ENCODE peak calls at places on chromosomes 16 and 17, in four cellular contexts. D is astrocyte, M is fibroblast of pulmonary artery, W is A549. B is an unnamed sample.
A peak's percentile ranks its signal among the peaks of the same experiment; 100 is the strongest.

GRCh38 chr16:9155876-9156275 is 64.4 kb downstream of the HAPSTR1 start:
- DNase-seq in D (no peak), M (no peak), W (no peak), B (no peak)

GRCh38 chr16:86545481-86545880 is 9.6 kb downstream of the MTHFSD start:
- DNase-seq in D (no peak), M (no peak), W (no peak), B (no peak)

GRCh38 chr16:57807252-57807967 is 5.1 kb upstream of the KIFC3 start:
- DNase-seq in D (no peak), M (no peak), W (peak; percentile 68), B (no peak)

GRCh38 chr16:17497648-17498047 is 26.9 kb upstream of the XYLT1 start:
- DNase-seq in D (peak; percentile 91), M (no peak), W (no peak), B (no peak)

GRCh38 chr17:81173761-81174160 is 7.7 kb upstream of the AATK start:
- DNase-seq in D (no peak), M (no peak), W (no peak), B (no peak)

GRCh38 chr16:84228321-84228838 is 11.4 kb downstream of the KCNG4 start:
- DNase-seq in D (peak; percentile 83), M (peak; percentile 91), W (peak; percentile 93), B (no peak)

GRCh38 chr16:23699100-23699499 is 13.9 kb downstream of the ERN2 start:
- DNase-seq in D (no peak), M (no peak), W (no peak), B (no peak)

GRCh38 chr17:8047769-8048110 is 8.9 kb downstream of the ALOX15B start:
- DNase-seq in D (no peak), M (no peak), W (no peak), B (no peak)

GRCh38 chr17:80880650-80880989 is 111.0 kb upstream of the CHMP6 start:
- DNase-seq in D (no peak), M (no peak), W (no peak), B (no peak)

GRCh38 chr17:82400830-82401229 is 17.3 kb upstream of the HEXD start:
- DNase-seq in D (no peak), M (no peak), W (no peak), B (no peak)

GRCh38 chr16:35690413-35690812 is 2231.0 kb downstream of the TP53TG3F start:
- DNase-seq in D (no peak), M (no peak), W (no peak), B (no peak)

GRCh38 chr17:79887451-79887991 is 48.3 kb upstream of the CBX4 start:
- DNase-seq in D (no peak), M (no peak), W (no peak), B (no peak)

GRCh38 chr16:35908152-35908551 is 2448.7 kb downstream of the TP53TG3F start:
- DNase-seq in D (no peak), M (no peak), W (no peak), B (no peak)

GRCh38 chr16:27801259-27801945 is 251.5 kb downstream of the KATNIP start:
- DNase-seq in D (no peak), M (peak; percentile 21), W (no peak), B (no peak)

GRCh38 chr17:70184770-70185169 is 15.4 kb downstream of the KCNJ2 start:
- DNase-seq in D (peak; percentile 45), M (peak; percentile 17), W (peak; percentile 24), B (no peak)

GRCh38 chr17:64084086-64084939 is 45.6 kb downstream of the ERN1 start:
- DNase-seq in D (peak; percentile 54), M (peak; percentile 58), W (no peak), B (no peak)

GRCh38 chr16:20884240-20884556 is 16.0 kb downstream of the DCUN1D3 start:
- DNase-seq in D (peak; percentile 77), M (peak; percentile 73), W (no peak), B (no peak)

GRCh38 chr17:82315703-82316358 is 1.6 kb downstream of the CD7 start:
- DNase-seq in D (no peak), M (no peak), W (no peak), B (no peak)

GRCh38 chr17:39939031-39939430 is 11.5 kb downstream of the LRRC3C start:
- DNase-seq in D (no peak), M (no peak), W (no peak), B (no peak)

GRCh38 chr17:2689411-2690164 is 22.0 kb downstream of the CLUH start:
- DNase-seq in D (no peak), M (no peak), W (no peak), B (no peak)

GRCh38 chr17:62876664-62877411 is 68.7 kb upstream of the MARCHF10 start:
- DNase-seq in D (peak; percentile 61), M (peak; percentile 64), W (no peak), B (no peak)

GRCh38 chr17:29588561-29589411 is 662 bp downstream of the GIT1 start:
- DNase-seq in D (peak; percentile 11), M (peak; percentile 32), W (peak; percentile 70), B (no peak)

GRCh38 chr16:3578121-3578520 is 918 bp upstream of the NLRC3 start:
- DNase-seq in D (no peak), M (no peak), W (no peak), B (no peak)

GRCh38 chr17:8574687-8575086 is 55.8 kb downstream of the MYH10 start:
- DNase-seq in D (no peak), M (peak; percentile 43), W (no peak), B (no peak)

GRCh38 chr17:72515291-72516065 is 394.7 kb downstream of the SOX9 start:
- DNase-seq in D (peak; percentile 82), M (peak; percentile 69), W (no peak), B (no peak)

GRCh38 chr16:30813821-30814189 is 26.8 kb upstream of the ZNF629 start:
- DNase-seq in D (no peak), M (no peak), W (no peak), B (no peak)

DNA sequence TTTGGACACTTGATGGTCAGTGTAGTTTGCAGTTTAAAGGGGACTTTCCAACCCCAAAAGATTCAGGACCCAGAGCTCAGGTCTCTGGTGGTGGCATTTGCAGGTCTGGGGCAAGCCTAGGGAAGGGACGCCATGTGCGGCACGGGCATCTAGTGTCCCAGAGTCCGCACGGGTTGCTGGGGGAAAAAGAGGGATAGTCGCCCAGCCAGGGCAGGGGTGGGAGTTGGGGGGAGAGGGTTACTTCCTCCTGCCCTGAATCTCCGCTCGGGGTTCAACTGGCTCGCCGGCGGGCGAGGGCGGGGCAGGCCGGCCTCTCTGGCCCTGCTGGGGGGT is 239 bp upstream of the CA7 start:
- DNase-seq in D (no peak), M (no peak), W (no peak), B (no peak)
- H3K4me3 ChIP-seq in D (no peak overlapping the region), M (no peak overlapping the region), W (no peak overlapping the region), B (no peak overlapping the region)

DNA sequence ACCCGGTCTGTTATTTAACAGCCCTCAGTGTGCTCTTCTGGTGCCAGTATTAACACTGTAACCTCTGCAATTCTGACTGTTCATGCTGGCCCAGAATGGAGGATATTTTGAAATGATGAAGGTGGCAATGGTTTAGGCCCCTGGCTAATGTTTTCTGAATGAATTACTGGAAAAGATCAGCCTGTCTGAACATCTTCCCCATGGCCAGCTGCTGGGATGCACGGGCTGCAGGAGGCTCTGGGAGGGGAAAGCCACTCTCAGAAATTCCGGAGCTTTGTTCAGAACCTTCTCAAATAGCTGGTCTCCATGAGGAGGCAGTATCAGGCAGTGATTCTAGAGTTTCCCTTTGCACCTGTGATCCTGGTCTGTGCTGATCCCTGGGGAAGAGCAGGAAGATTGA is 5.0 kb downstream of the SLC6A2 start:
- DNase-seq in D (no peak), M (no peak), W (no peak), B (no peak)
- TF ChIP-seq CTCF in D (no peak), M (no peak), W (no peak), B (no peak)

GRCh38 chr17:19724501-19725420 is 8.4 kb upstream of the SLC47A2 start:
- DNase-seq in D (no peak), M (no peak), W (no peak), B (no peak)

GRCh38 chr17:19720631-19721426 is 4.4 kb upstream of the SLC47A2 start:
- DNase-seq in D (no peak), M (no peak), W (no peak), B (no peak)

GRCh38 chr17:19726615-19727376 is 10.4 kb upstream of the SLC47A2 start:
- DNase-seq in D (no peak), M (peak; percentile 70), W (no peak), B (no peak)

GRCh38 chr17:19725486-19725885 is 9.1 kb upstream of the SLC47A2 start:
- DNase-seq in D (no peak), M (no peak), W (no peak), B (no peak)

GRCh38 chr17:19723967-19724366 is 7.6 kb upstream of the SLC47A2 start:
- DNase-seq in D (no peak), M (no peak), W (no peak), B (no peak)
- H3K4me3 ChIP-seq in D (no peak overlapping the region), M (no peak overlapping the region), W (no peak overlapping the region), B (no peak overlapping the region)

DNA sequence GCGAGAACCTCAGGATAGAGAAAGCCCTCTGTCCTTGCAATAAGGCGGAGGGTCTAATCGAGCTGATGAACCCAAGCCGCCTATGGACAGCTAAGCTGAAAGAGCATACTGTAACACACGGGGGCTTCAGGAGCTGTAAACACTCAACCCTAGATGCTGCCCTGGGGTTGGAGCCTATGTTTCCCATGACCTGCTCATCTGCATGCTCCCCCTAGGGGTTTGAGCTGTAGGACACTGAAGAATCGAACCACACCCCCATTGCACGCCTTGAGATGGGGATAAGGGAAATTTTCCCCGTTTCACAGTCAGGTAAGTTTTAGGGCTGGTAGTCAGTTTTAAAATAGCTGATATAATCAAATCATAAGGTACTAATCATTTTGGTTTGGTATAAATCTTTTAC is 675.6 kb upstream of the CDH8 start:
- DNase-seq in D (no peak), M (no peak), W (no peak), B (no peak)
- TF ChIP-seq CTCF in D (no peak), M (no peak), W (no peak), B (no peak)

DNA sequence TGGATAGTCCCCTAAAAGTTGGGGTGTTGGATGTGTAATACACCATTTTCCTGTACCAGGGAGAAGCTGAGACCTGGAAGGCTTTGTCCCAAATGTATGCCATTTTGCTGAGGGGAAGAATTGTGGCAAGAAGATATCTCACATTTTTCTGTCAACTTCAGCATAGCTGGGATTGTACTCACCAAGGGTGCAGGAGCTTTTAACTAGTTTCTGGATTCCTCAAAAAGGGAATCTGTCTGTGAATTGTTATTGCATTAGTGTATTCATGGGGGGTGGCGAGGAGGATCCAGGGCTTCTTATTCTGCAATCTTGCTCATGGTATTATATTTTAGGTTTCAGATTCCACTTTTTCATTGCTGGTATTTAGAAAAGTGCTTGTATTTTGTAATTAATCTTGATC is 208.2 kb upstream of the MYOCD start:
- DNase-seq in D (peak; percentile 13), M (no peak), W (no peak), B (no peak)
- H3K4me3 ChIP-seq in D (no peak overlapping the region), M (no peak overlapping the region), W (no peak overlapping the region), B (no peak overlapping the region)

GRCh38 chr16:29804455-29805231 is 1.7 kb upstream of the MAZ start:
- DNase-seq in D (no peak), M (no peak), W (no peak), B (peak; percentile 59)
- TF ChIP-seq CTCF in D (no peak), M (no peak), W (no peak), B (no peak)